ENCODE peak calls at places on chromosome X, in five cellular contexts. X is endodermal cell, O is endothelial cell, C is epithelial cell of esophagus, Y is AG04450. M is an unnamed sample.

GRCh38 chrX:154833746-154834274 is 652 bp downstream of the SMIM9 start:
- DNase-seq in X (no peak), O (no peak), C (no peak), Y (no peak), M (no peak)

GRCh38 chrX:154526901-154527675 is 11.1 kb upstream of the FAM3A start:
- DNase-seq in X (peak; percentile 88), O (peak; percentile 64), C (peak; percentile 77), Y (no peak), M (peak; percentile 79)

GRCh38 chrX:108443065-108443464 is 3.4 kb downstream of the COL4A5 start:
- DNase-seq in X (no peak), O (no peak), C (no peak), Y (no peak), M (no peak)

GRCh38 chrX:24242649-24243556 is 71.0 kb downstream of the SUPT20HL2 start:
- DNase-seq in X (peak; percentile 56), O (no peak), C (no peak), Y (peak; percentile 29), M (no peak)

GRCh38 chrX:29530520-29530919 is 684.8 kb upstream of the MAGEB2 start:
- DNase-seq in X (no peak), O (no peak), C (peak; percentile 77), Y (peak; percentile 3), M (no peak)

GRCh38 chrX:97405031-97405685 is 521.5 kb downstream of the RPA4 start:
- DNase-seq in X (no peak), O (no peak), C (peak; percentile 26), Y (no peak), M (no peak)

GRCh38 chrX:41922694-41923171 is 621 bp downstream of the CASK start:
- DNase-seq in X (peak; percentile 78), O (peak; percentile 33), C (peak; percentile 6), Y (no peak), M (peak; percentile 40)

GRCh38 chrX:53440631-53441517 is 6.7 kb upstream of the HSD17B10 start:
- DNase-seq in X (peak; percentile 64), O (peak; percentile 3), C (peak; percentile 74), Y (no peak), M (peak; percentile 29)

GRCh38 chrX:97835969-97836368 is 952.3 kb downstream of the RPA4 start:
- DNase-seq in X (no peak), O (no peak), C (no peak), Y (no peak), M (no peak)

GRCh38 chrX:23435575-23435974 is 100.9 kb downstream of the PTCHD1 start:
- DNase-seq in X (peak; percentile 64), O (no peak), C (no peak), Y (no peak), M (no peak)

GRCh38 chrX:53481816-53482485 is 47.8 kb upstream of the HSD17B10 start:
- DNase-seq in X (peak; percentile 84), O (peak; percentile 47), C (peak; percentile 77), Y (peak; percentile 21), M (peak; percentile 68)

GRCh38 chrX:9955506-9955905 is 11.7 kb upstream of the CLDN34 start:
- DNase-seq in X (no peak), O (no peak), C (no peak), Y (peak; percentile 56), M (no peak)

GRCh38 chrX:3609800-3610199 is 103.6 kb downstream of the PRKX start:
- DNase-seq in X (no peak), O (no peak), C (peak; percentile 65), Y (peak; percentile 55), M (no peak)

GRCh38 chrX:149825424-149825823 is 43.7 kb downstream of the MAGEA9 start:
- DNase-seq in X (peak; percentile 79), O (peak; percentile 41), C (peak; percentile 4), Y (no peak), M (peak; percentile 56)

GRCh38 chrX:35166023-35166422 is 223.4 kb downstream of the FAM47B start:
- DNase-seq in X (no peak), O (no peak), C (no peak), Y (no peak), M (no peak)

GRCh38 chrX:28920141-28920540 is 332.9 kb downstream of the IL1RAPL1 start:
- DNase-seq in X (no peak), O (no peak), C (no peak), Y (no peak), M (no peak)

GRCh38 chrX:70134116-70134477 is 850 bp downstream of the IGBP1 start:
- DNase-seq in X (no peak), O (peak; percentile 3), C (peak; percentile 10), Y (no peak), M (no peak)

GRCh38 chrX:16653424-16653823 is 3.5 kb downstream of the S100G start:
- DNase-seq in X (no peak), O (no peak), C (peak; percentile 36), Y (no peak), M (no peak)

GRCh38 chrX:9874483-9874882 is 88.3 kb downstream of the SHROOM2 start:
- DNase-seq in X (no peak), O (no peak), C (peak; percentile 71), Y (no peak), M (no peak)

GRCh38 chrX:110944323-110944761 is 148.7 kb upstream of the CHRDL1 start:
- DNase-seq in X (peak; percentile 82), O (peak; percentile 2), C (no peak), Y (no peak), M (no peak)

GRCh38 chrX:9859711-9860555 is 73.7 kb downstream of the SHROOM2 start:
- DNase-seq in X (no peak), O (no peak), C (no peak), Y (no peak), M (no peak)

GRCh38 chrX:133859860-133860259 is 125.5 kb downstream of the GPC3 start:
- DNase-seq in X (no peak), O (no peak), C (peak; percentile 18), Y (no peak), M (no peak)

GRCh38 chrX:1449581-1450149 is 3.0 kb downstream of the ASMTL start:
- DNase-seq in X (peak; percentile 22), O (no peak), C (no peak), Y (no peak), M (no peak)

GRCh38 chrX:39749135-39749534 is 348.6 kb downstream of the BCOR start:
- DNase-seq in X (no peak), O (no peak), C (no peak), Y (no peak), M (no peak)

GRCh38 chrX:118726887-118727685 is at the start of gene IL13RA1:
- DNase-seq in X (peak; percentile 91), O (peak; percentile 75), C (peak; percentile 87), Y (no peak), M (peak; percentile 88)

GRCh38 chrX:72683631-72684030 is 30.5 kb downstream of the PHKA1 start:
- DNase-seq in X (no peak), O (no peak), C (no peak), Y (no peak), M (no peak)

GRCh38 chrX:41526925-41527324 is 79.8 kb downstream of the NYX start:
- DNase-seq in X (no peak), O (no peak), C (peak; percentile 21), Y (no peak), M (no peak)

GRCh38 chrX:110915120-110915519 is 119.5 kb upstream of the CHRDL1 start:
- DNase-seq in X (no peak), O (no peak), C (peak; percentile 47), Y (peak; percentile 4), M (no peak)

DNA sequence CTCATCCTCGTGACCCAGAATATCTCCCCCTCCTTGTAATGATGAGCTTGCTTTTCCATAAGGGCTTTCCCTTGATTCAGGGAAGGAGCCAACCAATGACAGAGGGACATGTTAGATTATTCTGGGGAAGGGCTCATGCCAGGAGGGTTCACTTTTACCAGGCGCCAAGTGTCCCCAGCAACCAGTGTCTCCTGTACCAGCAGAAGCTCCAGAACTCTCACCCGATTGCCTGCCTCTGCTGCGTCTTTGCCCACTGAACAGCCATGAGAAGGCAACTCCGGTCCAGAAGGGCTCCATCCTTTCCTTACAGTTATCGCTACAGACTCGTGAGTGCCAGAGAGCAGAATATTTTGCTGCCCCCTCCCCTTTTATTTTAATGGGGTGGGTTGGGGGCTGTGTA is at the start of gene ATP1B4:
- DNase-seq in X (no peak), O (no peak), C (no peak), Y (no peak), M (no peak)
- TF ChIP-seq CTCF in X (no peak), O (no peak), C (no peak), Y (no peak), M (no peak)

DNA sequence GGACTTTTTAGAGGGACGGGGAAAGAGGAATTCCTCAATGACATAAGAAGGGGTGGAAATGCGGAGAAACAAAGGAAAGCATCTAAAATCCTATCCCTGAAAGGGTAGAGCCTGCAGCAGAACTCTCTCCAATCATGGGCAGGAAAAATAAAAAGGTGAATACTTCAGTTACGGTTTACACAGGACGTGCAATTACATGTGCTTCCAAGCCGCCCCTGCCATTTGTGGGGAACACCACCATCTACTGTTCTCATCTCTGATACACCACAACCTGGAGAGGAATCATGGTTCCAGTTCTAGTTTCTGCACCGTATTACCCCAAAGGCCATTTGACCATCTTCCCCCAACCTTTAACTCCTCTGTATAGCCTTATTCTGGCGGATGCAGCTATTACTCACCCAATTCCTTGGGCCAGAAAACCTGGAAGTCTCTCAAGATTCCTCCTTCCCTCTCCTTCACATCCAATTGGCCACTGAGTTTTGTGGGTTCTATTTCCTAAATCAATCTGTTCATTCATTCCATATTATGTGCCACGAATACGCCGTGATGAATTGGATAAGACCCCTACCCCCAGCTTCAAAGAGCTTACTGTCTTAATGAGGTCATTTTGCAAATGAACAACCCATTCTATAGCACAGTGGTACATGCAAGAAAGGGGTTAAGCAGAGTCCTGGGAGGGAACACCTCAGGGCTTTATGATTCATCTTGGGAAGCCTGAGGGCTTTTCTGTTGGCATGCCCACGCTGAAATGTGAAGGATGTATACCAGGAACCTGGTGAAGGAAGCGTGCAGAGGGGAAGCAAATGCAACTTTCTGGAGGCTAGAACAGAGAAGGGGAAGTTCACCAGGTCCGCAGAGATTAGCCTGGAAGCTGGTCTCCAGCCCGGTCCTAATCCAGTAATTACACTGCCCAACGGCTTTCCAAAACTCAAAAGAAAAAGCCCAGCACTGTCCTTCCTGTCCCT is 1.4 kb upstream of the MSL3 start:
- DNase-seq in X (no peak), O (no peak), C (peak; percentile 24), Y (no peak), M (no peak)
- TF ChIP-seq CTCF in X (no peak), O (no peak), C (peak; percentile 11), Y (no peak), M (no peak)

DNA sequence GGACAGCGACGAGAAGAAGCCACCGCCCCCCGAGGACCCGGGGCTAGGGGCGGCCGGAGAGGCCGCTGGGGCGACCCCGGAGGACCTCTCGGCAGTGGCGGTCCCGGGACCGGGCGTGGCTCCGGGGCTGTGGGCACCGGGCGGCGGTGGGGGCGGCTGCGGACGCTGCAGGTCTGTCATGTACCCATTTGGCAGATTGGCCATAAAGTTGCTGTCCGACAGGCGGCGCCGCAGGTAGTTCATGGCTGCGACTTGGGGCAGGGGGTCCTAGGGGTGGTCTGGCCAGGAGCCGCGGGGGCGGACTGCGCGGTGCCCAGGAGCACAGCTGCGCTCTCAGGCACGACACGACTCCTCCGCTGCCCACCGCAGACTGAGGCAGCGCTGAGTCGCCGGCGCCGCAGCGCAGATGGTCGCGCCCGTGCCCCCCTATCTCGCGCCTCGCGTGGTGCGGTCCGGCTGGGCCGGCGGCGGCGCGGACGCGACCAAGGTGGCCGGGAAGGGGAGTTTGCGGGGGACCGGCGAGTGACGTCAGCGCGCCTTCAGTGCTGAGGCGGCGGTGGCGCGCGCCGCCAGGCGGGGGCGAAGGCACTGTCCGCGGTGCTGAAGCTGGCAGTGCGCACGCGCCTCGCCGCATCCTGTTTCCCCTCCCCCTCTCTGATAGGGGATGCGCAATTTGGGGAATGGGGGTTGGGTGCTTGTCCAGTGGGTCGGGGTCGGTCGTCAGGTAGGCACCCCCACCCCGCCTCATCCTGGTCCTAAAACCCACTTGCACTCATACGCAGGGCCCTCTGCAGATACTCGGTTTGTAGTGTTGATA is at the start of gene SYN1:
- DNase-seq in X (peak; percentile 88), O (peak; percentile 74), C (peak; percentile 71), Y (peak; percentile 42), M (peak; percentile 77)
- TF ChIP-seq CTCF in X (no peak), O (no peak), C (no peak), Y (no peak), M (no peak)

GRCh38 chrX:55135171-55135570 is 46.4 kb downstream of the PAGE2 start:
- DNase-seq in X (peak; percentile 54), O (peak; percentile 19), C (peak; percentile 49), Y (no peak), M (peak; percentile 49)
- TF ChIP-seq CTCF in X (peak; percentile 67), O (no peak), C (peak; percentile 74), Y (peak; percentile 62), M (peak; percentile 41)

M was measured in Calu3.